ENCODE peak calls at places on chromosomes 5 and 9, in four cellular contexts. V is WTC11, C is HepG2, B is K562. I is an unnamed sample.

GRCh38 chr9:130478152-130478551 is 33.4 kb downstream of the ASS1 start:
- DNase-seq in V (no peak), B (no peak), C (no peak), I (no peak)

GRCh38 chr5:95057610-95058009 is 227.3 kb downstream of the MCTP1 start:
- DNase-seq in B (no peak), C (no peak), V (no peak), I (no peak)

GRCh38 chr9:110133608-110134214 is 74.2 kb downstream of the C9orf152 start:
- DNase-seq in C (no peak), B (no peak), V (no peak), I (no peak)

GRCh38 chr9:135209136-135209535 is 121.7 kb downstream of the OLFM1 start:
- DNase-seq in B (no peak), V (no peak), C (no peak), I (no peak)

GRCh38 chr5:10423009-10423408 is 18.7 kb upstream of the ROPN1L start:
- DNase-seq in V (no peak), C (no peak), B (no peak), I (no peak)

GRCh38 chr9:135486267-135487065 is 6.9 kb downstream of the PPP1R26 start:
- DNase-seq in V (no peak), B (no peak), C (no peak), I (no peak)

GRCh38 chr9:18422296-18423036 is 51.5 kb upstream of the ADAMTSL1 start:
- DNase-seq in V (no peak), C (no peak), B (no peak), I (no peak)

GRCh38 chr9:26670052-26670640 is 222.5 kb downstream of the CAAP1 start:
- DNase-seq in V (no peak), C (no peak), B (no peak), I (no peak)

GRCh38 chr5:75648712-75649111 is 37.5 kb downstream of the ANKDD1B start:
- DNase-seq in B (peak; percentile 38), C (peak; percentile 38), V (no peak), I (no peak)

GRCh38 chr9:37575921-37576721 is at the start of gene FBXO10:
- DNase-seq in C (no peak), B (no peak), V (peak; percentile 76), I (peak; percentile 77)

GRCh38 chr9:105241356-105242043 is 3.0 kb upstream of the SLC44A1 start:
- DNase-seq in C (no peak), B (no peak), V (no peak), I (no peak)

GRCh38 chr9:105237246-105237645 is 7.2 kb upstream of the SLC44A1 start:
- DNase-seq in C (no peak), V (no peak), B (no peak), I (no peak)

GRCh38 chr9:105242062-105242461 is 2.4 kb upstream of the SLC44A1 start:
- DNase-seq in V (no peak), C (no peak), B (no peak), I (no peak)

GRCh38 chr9:105242557-105242956 is 1.9 kb upstream of the SLC44A1 start:
- DNase-seq in C (no peak), V (no peak), B (no peak), I (no peak)

DNA sequence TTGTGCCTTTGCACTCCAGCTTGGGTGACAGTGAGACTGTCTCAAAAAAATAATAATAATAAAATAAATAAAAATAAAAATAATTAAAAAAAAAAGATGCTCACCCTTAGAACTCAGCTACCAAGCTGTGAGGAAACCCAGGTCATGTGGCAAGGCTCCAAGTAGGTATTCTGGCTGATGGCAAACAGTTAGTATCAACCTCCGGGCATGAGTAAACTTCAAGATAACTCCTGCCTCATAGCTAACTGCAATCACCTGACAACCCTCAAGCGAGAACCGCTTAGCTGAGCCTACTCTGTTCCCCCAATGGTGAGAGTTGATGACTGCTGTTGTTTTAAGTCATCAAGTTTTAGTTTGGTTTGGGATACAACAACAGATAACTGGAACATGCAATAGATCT is 6.1 kb upstream of the SLC44A1 start:
- DNase-seq in B (no peak), V (no peak), C (no peak), I (no peak)
- TF ChIP-seq ELF4 in B (no peak), V (no peak), C (no peak), I (no peak)

GRCh38 chr5:102975457-102976182 is 144.3 kb downstream of the GIN1 start:
- DNase-seq in C (no peak), V (no peak), B (no peak), I (no peak)
- TF ChIP-seq ELF4 in C (no peak), V (no peak), B (no peak), I (no peak)

GRCh38 chr5:140253985-140254384 is 48.9 kb downstream of the PFDN1 start:
- DNase-seq in C (peak; percentile 15), B (no peak), V (no peak), I (no peak)
- TF ChIP-seq ELF4 in C (no peak), B (no peak), V (no peak), I (no peak)

GRCh38 chr9:103078581-103078980 is 83.4 kb downstream of the CYLC2 start:
- DNase-seq in V (no peak), B (no peak), C (no peak), I (no peak)
- TF ChIP-seq ELF4 in V (no peak), B (no peak), C (no peak), I (no peak)

GRCh38 chr5:31496891-31497290 is 35.0 kb downstream of the DROSHA start:
- DNase-seq in V (no peak), C (no peak), B (no peak), I (no peak)
- TF ChIP-seq ELF4 in V (no peak), C (no peak), B (no peak), I (no peak)

I was measured in HEK293T.